ENCODE peak calls at places on chromosomes 16 and 17, in five cellular contexts. One of them, this sample, is unnamed.

GRCh38 chr17:29124135-29124930 is 55.9 kb downstream of the MYO18A start:
- DNase-seq in A549: peak
- DNase-seq in GM23338: peak
- DNase-seq in K562: peak
- DNase-seq in HepG2: peak
- DNase-seq in this sample: no peak

GRCh38 chr16:12826559-12826958 is 22.9 kb upstream of the CPPED1 start:
- DNase-seq in A549: no peak
- DNase-seq in GM23338: no peak
- DNase-seq in K562: no peak
- DNase-seq in HepG2: no peak
- DNase-seq in this sample: no peak

GRCh38 chr17:68840073-68840472 is 115.1 kb downstream of the ABCA8 start:
- DNase-seq in A549: no peak
- DNase-seq in GM23338: no peak
- DNase-seq in K562: no peak
- DNase-seq in HepG2: no peak
- DNase-seq in this sample: no peak

GRCh38 chr17:19652595-19652994 is 4.0 kb downstream of the ALDH3A2 start:
- DNase-seq in A549: no peak
- DNase-seq in GM23338: no peak
- DNase-seq in K562: no peak
- DNase-seq in HepG2: no peak
- DNase-seq in this sample: no peak

GRCh38 chr16:87323727-87324410 is 6.7 kb upstream of the C16orf95 start:
- DNase-seq in A549: no peak
- DNase-seq in GM23338: no peak
- DNase-seq in K562: no peak
- DNase-seq in HepG2: no peak
- DNase-seq in this sample: no peak

GRCh38 chr17:32299579-32300158 is 34.0 kb downstream of the RHBDL3 start:
- DNase-seq in A549: no peak
- DNase-seq in GM23338: no peak
- DNase-seq in K562: no peak
- DNase-seq in HepG2: no peak
- DNase-seq in this sample: no peak

GRCh38 chr16:88570691-88571092 is 489 bp downstream of the ZC3H18 start:
- DNase-seq in A549: no peak
- DNase-seq in GM23338: peak
- DNase-seq in K562: peak
- DNase-seq in HepG2: no peak
- DNase-seq in this sample: no peak

GRCh38 chr17:3639981-3640596 is 3.5 kb downstream of the CTNS start:
- DNase-seq in A549: no peak
- DNase-seq in GM23338: no peak
- DNase-seq in K562: peak
- DNase-seq in HepG2: no peak
- DNase-seq in this sample: no peak

GRCh38 chr17:74196541-74197310 is 6.8 kb upstream of the RPL38 start:
- DNase-seq in A549: no peak
- DNase-seq in GM23338: no peak
- DNase-seq in K562: no peak
- DNase-seq in HepG2: no peak
- DNase-seq in this sample: no peak

DNA sequence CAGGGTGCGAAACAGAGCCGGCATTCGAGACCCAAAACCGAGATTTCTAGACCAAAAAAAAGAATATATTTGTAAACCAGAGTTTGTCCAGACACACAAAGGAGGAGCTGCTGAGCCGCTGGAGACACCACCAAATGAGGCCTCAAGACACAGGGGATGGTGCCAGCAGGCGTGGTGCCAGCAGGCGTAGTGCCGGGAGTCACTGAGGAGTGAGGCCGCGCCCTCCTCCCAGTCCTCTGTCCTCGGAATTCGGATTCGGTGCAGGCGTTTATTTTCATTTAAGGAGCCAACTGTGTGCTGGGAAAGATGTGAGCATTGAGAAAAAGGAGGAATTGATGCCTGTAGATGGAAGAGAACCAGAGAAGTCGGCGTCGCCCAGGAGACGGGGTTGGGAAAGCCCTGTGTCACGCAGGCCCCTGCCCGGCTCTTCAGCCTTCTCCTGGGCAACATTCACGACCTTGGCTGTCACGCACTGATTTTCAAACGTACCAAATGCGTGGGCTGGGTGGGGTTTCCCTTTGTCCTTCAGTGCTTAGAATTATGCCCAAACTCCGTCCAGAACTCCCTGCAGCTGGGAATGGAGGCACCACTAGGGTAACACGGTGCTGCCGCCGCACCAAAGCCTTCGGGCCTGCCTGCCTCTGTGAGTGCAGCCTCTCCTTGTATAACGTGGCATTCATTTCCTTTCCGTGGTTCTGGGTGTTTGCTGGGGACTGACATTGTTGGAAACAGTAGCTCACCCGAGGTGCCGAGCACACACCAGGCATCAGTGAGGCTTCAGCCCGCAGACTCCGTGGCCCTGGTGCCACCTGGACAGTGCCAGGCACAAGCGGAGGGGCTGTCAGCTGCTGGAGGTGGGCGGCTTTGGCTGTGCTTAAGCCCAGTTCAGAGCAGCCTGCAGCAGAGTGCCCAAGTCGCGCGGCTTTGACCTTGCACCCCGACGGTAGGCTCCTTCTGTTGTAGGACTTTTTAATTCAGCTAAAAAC is 49.0 kb upstream of the CHMP6 start:
- DNase-seq in A549: no peak
- DNase-seq in GM23338: no peak
- DNase-seq in K562: no peak
- DNase-seq in HepG2: no peak
- DNase-seq in this sample: no peak
- TF ChIP-seq JUNB in A549: no peak
- TF ChIP-seq JUNB in GM23338: no peak
- TF ChIP-seq JUNB in K562: no peak
- TF ChIP-seq JUNB in HepG2: no peak
- TF ChIP-seq JUNB in this sample: no peak

GRCh38 chr17:75778861-75779249 is 5.8 kb upstream of the UNK start:
- DNase-seq in A549: peak
- DNase-seq in GM23338: peak
- DNase-seq in K562: no peak
- DNase-seq in HepG2: peak
- DNase-seq in this sample: no peak
- TF ChIP-seq JUNB in A549: no peak
- TF ChIP-seq JUNB in GM23338: no peak
- TF ChIP-seq JUNB in K562: no peak
- TF ChIP-seq JUNB in HepG2: no peak
- TF ChIP-seq JUNB in this sample: no peak

GRCh38 chr17:11241611-11242226 is 706 bp downstream of the SHISA6 start:
- DNase-seq in A549: no peak
- DNase-seq in GM23338: peak
- DNase-seq in K562: no peak
- DNase-seq in HepG2: no peak
- DNase-seq in this sample: no peak

GRCh38 chr17:11239379-11239970 is 1.5 kb upstream of the SHISA6 start:
- DNase-seq in A549: no peak
- DNase-seq in GM23338: no peak
- DNase-seq in K562: no peak
- DNase-seq in HepG2: no peak
- DNase-seq in this sample: no peak

GRCh38 chr17:11240841-11241610 is at the start of gene SHISA6:
- DNase-seq in A549: no peak
- DNase-seq in GM23338: peak
- DNase-seq in K562: no peak
- DNase-seq in HepG2: no peak
- DNase-seq in this sample: no peak

GRCh38 chr17:11238710-11239109 is 2.3 kb upstream of the SHISA6 start:
- DNase-seq in A549: no peak
- DNase-seq in GM23338: no peak
- DNase-seq in K562: no peak
- DNase-seq in HepG2: no peak
- DNase-seq in this sample: no peak

DNA sequence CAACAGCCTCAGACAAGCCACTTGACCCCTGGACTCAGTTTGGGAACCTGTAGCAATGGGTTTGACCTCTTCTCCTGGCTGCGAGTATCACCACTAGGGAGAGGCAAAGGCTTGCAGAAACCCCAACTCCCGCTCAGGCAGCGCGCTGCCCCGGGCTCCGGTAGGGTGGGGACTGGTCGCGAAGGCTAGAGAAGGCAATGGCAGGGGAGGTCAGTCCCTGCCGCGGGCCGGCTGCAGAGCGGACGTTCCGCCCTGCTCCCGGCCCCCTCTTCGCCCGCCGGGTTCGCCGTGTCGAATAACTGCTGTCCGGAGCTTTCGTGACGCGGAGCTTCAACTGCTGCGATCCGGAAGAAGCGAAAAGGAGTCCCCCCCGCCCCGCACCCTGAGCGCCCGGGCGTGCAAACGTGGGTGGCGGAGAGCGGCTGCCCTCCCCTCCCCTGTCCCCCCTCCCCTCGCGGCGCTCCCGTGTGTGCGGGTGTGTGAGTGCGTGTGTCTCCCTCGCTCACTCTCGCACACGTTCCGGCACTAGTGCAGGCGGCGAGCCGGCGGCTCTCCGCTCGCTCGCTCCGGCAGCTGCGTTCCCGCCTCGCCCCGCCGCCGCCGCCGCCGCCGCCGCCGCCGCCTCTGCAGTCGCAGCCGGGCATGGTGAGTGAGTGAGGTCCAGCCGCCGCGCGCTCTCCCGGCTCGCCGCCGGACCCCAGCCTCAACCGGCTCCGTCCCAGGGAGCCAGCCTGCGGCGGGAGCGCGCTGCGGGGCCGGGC is 792 bp upstream of the SHISA6 start:
- DNase-seq in A549: no peak
- DNase-seq in GM23338: peak
- DNase-seq in K562: no peak
- DNase-seq in HepG2: no peak
- DNase-seq in this sample: no peak
- TF ChIP-seq JUNB in A549: no peak
- TF ChIP-seq JUNB in GM23338: no peak
- TF ChIP-seq JUNB in K562: no peak
- TF ChIP-seq JUNB in HepG2: no peak
- TF ChIP-seq JUNB in this sample: no peak

GRCh38 chr17:14044702-14045101 is 24.6 kb upstream of the COX10 start:
- DNase-seq in A549: no peak
- DNase-seq in GM23338: no peak
- DNase-seq in K562: no peak
- DNase-seq in HepG2: no peak
- DNase-seq in this sample: no peak
- TF ChIP-seq JUNB in A549: no peak
- TF ChIP-seq JUNB in GM23338: no peak
- TF ChIP-seq JUNB in K562: no peak
- TF ChIP-seq JUNB in HepG2: no peak
- TF ChIP-seq JUNB in this sample: peak

GRCh38 chr16:54345231-54345630 is 58.6 kb upstream of the IRX3 start:
- DNase-seq in A549: no peak
- DNase-seq in GM23338: no peak
- DNase-seq in K562: no peak
- DNase-seq in HepG2: no peak
- DNase-seq in this sample: no peak

GRCh38 chr16:54342966-54343365 is 56.4 kb upstream of the IRX3 start:
- DNase-seq in A549: no peak
- DNase-seq in GM23338: no peak
- DNase-seq in K562: no peak
- DNase-seq in HepG2: no peak
- DNase-seq in this sample: no peak

GRCh38 chr16:54346046-54346445 is 59.5 kb upstream of the IRX3 start:
- DNase-seq in A549: no peak
- DNase-seq in GM23338: no peak
- DNase-seq in K562: no peak
- DNase-seq in HepG2: no peak
- DNase-seq in this sample: no peak

GRCh38 chr16:54340531-54340930 is 53.9 kb upstream of the IRX3 start:
- DNase-seq in A549: no peak
- DNase-seq in GM23338: no peak
- DNase-seq in K562: no peak
- DNase-seq in HepG2: no peak
- DNase-seq in this sample: no peak

DNA sequence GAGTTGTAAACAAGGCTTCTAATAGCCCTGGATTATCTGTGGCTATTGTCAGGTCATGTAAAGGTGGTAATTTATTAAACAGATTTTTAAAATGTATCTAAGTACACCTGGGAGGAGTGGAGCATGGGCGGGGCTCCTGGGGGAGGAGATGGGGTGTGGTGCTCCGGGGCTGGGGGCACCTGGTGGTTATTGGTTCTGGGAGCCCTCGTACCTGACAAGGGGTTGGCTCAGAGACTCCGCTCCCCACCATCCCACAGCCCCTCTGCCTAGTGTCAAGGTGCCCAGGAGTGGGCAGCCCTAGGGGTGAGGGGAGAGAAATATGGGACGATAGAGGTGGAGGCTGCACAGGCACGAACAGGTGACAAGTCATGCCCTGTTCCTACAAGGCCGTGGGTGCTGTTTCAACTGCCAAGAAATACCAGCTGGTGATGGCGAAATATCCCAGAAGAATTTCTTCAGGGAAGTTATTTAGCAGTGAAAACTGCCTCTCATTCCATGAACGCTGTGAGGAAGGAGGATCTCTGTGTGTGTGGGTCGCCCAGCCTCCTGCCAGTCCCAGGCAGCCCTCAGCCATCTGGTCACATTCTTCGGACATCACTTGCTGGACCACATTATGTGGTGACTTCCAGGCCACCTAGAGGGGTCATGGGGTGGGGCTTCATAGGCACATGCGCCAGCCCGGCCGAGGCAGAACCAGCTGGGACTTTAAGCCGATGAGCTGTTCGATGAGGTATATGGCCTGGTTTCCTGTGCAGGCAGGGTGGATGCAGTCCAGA is 55.6 kb upstream of the IRX3 start:
- DNase-seq in A549: no peak
- DNase-seq in GM23338: no peak
- DNase-seq in K562: no peak
- DNase-seq in HepG2: no peak
- DNase-seq in this sample: no peak
- TF ChIP-seq JUNB in A549: no peak
- TF ChIP-seq JUNB in GM23338: no peak
- TF ChIP-seq JUNB in K562: no peak
- TF ChIP-seq JUNB in HepG2: no peak
- TF ChIP-seq JUNB in this sample: no peak

GRCh38 chr16:20798364-20798763 is 7.9 kb downstream of the ERI2 start:
- DNase-seq in A549: no peak
- DNase-seq in GM23338: no peak
- DNase-seq in K562: no peak
- DNase-seq in HepG2: no peak
- DNase-seq in this sample: no peak

GRCh38 chr16:20803561-20804214 is 2.6 kb downstream of the ERI2 start:
- DNase-seq in A549: no peak
- DNase-seq in GM23338: no peak
- DNase-seq in K562: no peak
- DNase-seq in HepG2: peak
- DNase-seq in this sample: no peak

GRCh38 chr16:20803192-20803560 is 3.1 kb downstream of the ERI2 start:
- DNase-seq in A549: no peak
- DNase-seq in GM23338: no peak
- DNase-seq in K562: no peak
- DNase-seq in HepG2: no peak
- DNase-seq in this sample: no peak

GRCh38 chr16:20801278-20801677 is 5.0 kb downstream of the ERI2 start:
- DNase-seq in A549: no peak
- DNase-seq in GM23338: no peak
- DNase-seq in K562: no peak
- DNase-seq in HepG2: no peak
- DNase-seq in this sample: no peak

GRCh38 chr16:20799599-20799998 is 6.7 kb downstream of the ERI2 start:
- DNase-seq in A549: no peak
- DNase-seq in GM23338: peak
- DNase-seq in K562: peak
- DNase-seq in HepG2: peak
- DNase-seq in this sample: no peak
- TF ChIP-seq JUNB in A549: no peak
- TF ChIP-seq JUNB in GM23338: no peak
- TF ChIP-seq JUNB in K562: no peak
- TF ChIP-seq JUNB in HepG2: no peak
- TF ChIP-seq JUNB in this sample: no peak

GRCh38 chr16:4513086-4513860 is 25.3 kb downstream of the CDIP1 start:
- DNase-seq in A549: no peak
- DNase-seq in GM23338: no peak
- DNase-seq in K562: no peak
- DNase-seq in HepG2: no peak
- DNase-seq in this sample: no peak
- TF ChIP-seq JUNB in A549: no peak
- TF ChIP-seq JUNB in GM23338: no peak
- TF ChIP-seq JUNB in K562: no peak
- TF ChIP-seq JUNB in HepG2: no peak
- TF ChIP-seq JUNB in this sample: no peak